ENCODE peak calls at places on chromosomes 11 and 22, in five cellular contexts. J, X, O, I and A are unnamed samples.

GRCh38 chr11:16604784-16605439 is 133.5 kb upstream of the C11orf58 start:
- DNase-seq in J (no peak), I (no peak), O (no peak), X (no peak), A (peak; percentile 53)

GRCh38 chr11:108616549-108616948 is 23.0 kb upstream of the EXPH5 start:
- DNase-seq in I (no peak), J (no peak), X (no peak), O (peak; percentile 99), A (peak; percentile 81)

GRCh38 chr22:37080438-37080837 is 28.9 kb downstream of the KCTD17 start:
- DNase-seq in X (peak; percentile 39), J (no peak), O (no peak), I (no peak), A (no peak)

GRCh38 chr11:47398551-47398950 is 9.8 kb upstream of the SLC39A13 start:
- DNase-seq in O (no peak), I (no peak), J (peak; percentile 59), X (no peak), A (no peak)

GRCh38 chr11:10294289-10294953 is 402 bp upstream of the SBF2 start:
- DNase-seq in I (no peak), J (no peak), X (peak; percentile 23), O (peak; percentile 45), A (peak; percentile 65)

GRCh38 chr11:131858495-131858894 is 488.1 kb downstream of the NTM start:
- DNase-seq in I (no peak), X (no peak), O (no peak), J (no peak), A (no peak)

GRCh38 chr11:107263865-107264563 is 193.6 kb downstream of the CWF19L2 start:
- DNase-seq in J (no peak), I (no peak), X (no peak), O (no peak), A (no peak)

GRCh38 chr11:105701098-105701497 is 91.2 kb downstream of the GRIA4 start:
- DNase-seq in I (no peak), J (no peak), O (peak; percentile 96), X (no peak), A (no peak)

GRCh38 chr22:35523167-35523928 is 17.3 kb upstream of the RASD2 start:
- DNase-seq in J (no peak), X (no peak), O (no peak), I (no peak), A (no peak)

GRCh38 chr11:11363674-11364073 is 10.6 kb upstream of the CSNK2A3 start:
- DNase-seq in X (no peak), O (no peak), I (no peak), J (no peak), A (no peak)

GRCh38 chr11:61480936-61481335 is 27.6 kb upstream of the LRRC10B start:
- DNase-seq in J (no peak), X (no peak), O (peak; percentile 58), I (no peak), A (peak; percentile 98)

GRCh38 chr11:17779861-17780594 is 45.4 kb downstream of the KCNC1 start:
- DNase-seq in X (no peak), I (no peak), O (peak; percentile 14), J (no peak), A (peak; percentile 15)

GRCh38 chr11:68528630-68529029 is 68.1 kb downstream of the PPP6R3 start:
- DNase-seq in J (no peak), I (no peak), O (no peak), X (no peak), A (no peak)